ENCODE peak calls at places on chromosomes 16 and 17, in four cellular contexts. T is adrenal gland, D is right atrium auricular region, P is epithelial cell of esophagus. B is an unnamed sample.

GRCh38 chr17:41619162-41619933 is 5.0 kb downstream of the KRT17 start:
- DNase-seq in D (no peak), T (no peak), P (peak), B (no peak)

GRCh38 chr17:50684612-50685333 is 22.9 kb downstream of the ANKRD40 start:
- DNase-seq in T (peak), P (peak), D (no peak), B (no peak)

GRCh38 chr16:20074089-20074956 is 633 bp upstream of the GPR139 start:
- DNase-seq in P (no peak), T (no peak), D (no peak), B (no peak)

GRCh38 chr17:79090503-79091372 is 16.1 kb downstream of the ENGASE start:
- DNase-seq in P (peak), D (peak), T (no peak), B (no peak)

GRCh38 chr17:59558953-59559352 is 6.5 kb upstream of the DHX40 start:
- DNase-seq in T (no peak), P (peak), D (no peak), B (no peak)

GRCh38 chr17:31394544-31394943 is 3.1 kb downstream of the RAB11FIP4 start:
- DNase-seq in T (peak), P (peak), D (peak), B (peak)

GRCh38 chr17:73952498-73953205 is 250.8 kb upstream of the RPL38 start:
- DNase-seq in D (no peak), P (no peak), T (no peak), B (peak)

GRCh38 chr16:1090620-1091587 is 5.1 kb downstream of the C1QTNF8 start:
- DNase-seq in D (no peak), P (no peak), T (no peak), B (no peak)

GRCh38 chr17:81419886-81420768 is 24.9 kb downstream of the BAHCC1 start:
- DNase-seq in T (no peak), P (no peak), D (no peak), B (no peak)

GRCh38 chr17:7884581-7885356 is 3.8 kb upstream of the CHD3 start:
- DNase-seq in T (peak), P (no peak), D (no peak), B (peak)

GRCh38 chr17:60354223-60354622 is 37.7 kb downstream of the USP32 start:
- DNase-seq in D (no peak), T (no peak), P (peak), B (no peak)

GRCh38 chr17:19365833-19366636 is 3.5 kb upstream of the B9D1 start:
- DNase-seq in T (no peak), D (no peak), P (no peak), B (no peak)

GRCh38 chr17:18157354-18157985 is 26.2 kb upstream of the ALKBH5 start:
- DNase-seq in D (no peak), P (no peak), T (no peak), B (no peak)

GRCh38 chr17:81738801-81739393 is 26.8 kb downstream of the SLC25A10 start:
- DNase-seq in T (no peak), D (no peak), P (no peak), B (no peak)

GRCh38 chr16:19879241-19879792 is 5.3 kb downstream of the GPRC5B start:
- DNase-seq in T (no peak), D (no peak), P (peak), B (peak)

GRCh38 chr17:16281351-16281750 is 64.3 kb downstream of the PIGL start:
- DNase-seq in T (no peak), D (no peak), P (no peak), B (no peak)

GRCh38 chr17:35765086-35765710 is 4.5 kb downstream of the C17orf50 start:
- DNase-seq in P (no peak), D (no peak), T (no peak), B (no peak)

GRCh38 chr17:59634632-59635561 is 15.2 kb downstream of the CLTC start:
- DNase-seq in P (peak), D (no peak), T (no peak), B (peak)

GRCh38 chr17:21283482-21284318 is 811 bp upstream of the MAP2K3 start:
- DNase-seq in T (peak), P (peak), D (no peak), B (peak)

GRCh38 chr17:14201595-14201994 is 35.1 kb downstream of the CDRT15 start:
- DNase-seq in T (no peak), D (no peak), P (no peak), B (no peak)

GRCh38 chr17:12664894-12665262 is 812 bp upstream of the MYOCD start:
- DNase-seq in D (no peak), T (no peak), P (no peak), B (no peak)

GRCh38 chr17:7825206-7825980 is 8.6 kb upstream of the KDM6B start:
- DNase-seq in P (no peak), D (no peak), T (peak), B (peak)

GRCh38 chr17:40015998-40016691 is 905 bp downstream of the CSF3 start:
- DNase-seq in T (no peak), D (no peak), P (no peak), B (no peak)

GRCh38 chr17:61647044-61647443 is 56.0 kb upstream of the NACA2 start:
- DNase-seq in T (no peak), P (no peak), D (no peak), B (no peak)

GRCh38 chr17:72985882-72986720 is 106.4 kb downstream of the SLC39A11 start:
- DNase-seq in T (peak), P (peak), D (peak), B (peak)

GRCh38 chr16:13194766-13195165 is 293.4 kb downstream of the SHISA9 start:
- DNase-seq in P (no peak), D (no peak), T (no peak), B (peak)

GRCh38 chr17:16381496-16381820 is 567 bp downstream of the UBB start:
- DNase-seq in P (peak), T (no peak), D (no peak), B (peak)

GRCh38 chr16:13961099-13961811 is 41.3 kb downstream of the ERCC4 start:
- DNase-seq in D (no peak), T (no peak), P (no peak), B (no peak)

GRCh38 chr17:43791589-43791988 is 11.4 kb downstream of the CFAP97D1 start:
- DNase-seq in D (no peak), T (no peak), P (peak), B (peak)

GRCh38 chr16:55133654-55134053 is 190.3 kb upstream of the IRX6 start:
- DNase-seq in D (no peak), T (no peak), P (no peak), B (no peak)

GRCh38 chr17:63185420-63185819 is 219.4 kb downstream of the TANC2 start:
- DNase-seq in T (no peak), P (no peak), D (no peak), B (no peak)